ENCODE peak calls at places on chromosomes 2 and 18, in ten cellular contexts. A is fibroblast of lung, V is ascending aorta, E is tibial artery, L is breast epithelium, O is sigmoid colon, Z is upper lobe of left lung, K is tibial nerve, C is neural progenitor cell, X is IMR-90. Q is an unnamed sample. For H3K4me1, the result is how much of the 10 kb centered on the place peaks cover.

GRCh38 chr2:218014706-218015685 is 12.2 kb upstream of the TNS1 start:
- DNase-seq in E (no peak), A (peak), O (no peak), K (no peak), Z (no peak), C (no peak), L (no peak), V (no peak), X (no peak), Q (no peak)

GRCh38 chr2:197191177-197191947 is 119.2 kb downstream of the ANKRD44 start:
- DNase-seq in X (peak), K (no peak), A (peak), L (no peak), Z (no peak), C (peak), O (no peak), E (no peak), V (no peak), Q (no peak)

GRCh38 chr2:224401641-224402342 is at the start of gene FAM124B:
- DNase-seq in C (no peak), O (peak), A (peak), Z (peak), X (peak), V (peak), L (peak), E (peak), K (peak), Q (peak)

GRCh38 chr18:74534981-74535649 is 815 bp downstream of the CNDP1 start:
- DNase-seq in Z (no peak), L (no peak), A (no peak), C (no peak), E (peak), O (no peak), X (no peak), V (no peak), K (no peak), Q (no peak)

GRCh38 chr2:36177282-36177681 is 178.3 kb upstream of the CRIM1 start:
- DNase-seq in A (no peak), V (no peak), C (no peak), K (no peak), E (no peak), L (no peak), X (no peak), O (no peak), Z (no peak), Q (no peak)

GRCh38 chr18:8930990-8931648 is 171.4 kb upstream of the NDUFV2 start:
- DNase-seq in E (no peak), A (peak), L (no peak), V (no peak), X (no peak), Z (no peak), K (no peak), O (no peak), C (no peak), Q (no peak)

GRCh38 chr2:28956415-28956826 is 24.7 kb upstream of the TOGARAM2 start:
- DNase-seq in X (no peak), Z (no peak), O (no peak), E (no peak), C (peak), K (no peak), A (peak), L (no peak), V (no peak), Q (no peak)

GRCh38 chr2:232568161-232568560 is 17.7 kb downstream of the EIF4E2 start:
- DNase-seq in L (no peak), X (peak), E (no peak), A (peak), K (no peak), V (no peak), O (no peak), Z (peak), C (no peak), Q (no peak)

GRCh38 chr2:181589779-181590178 is 67.1 kb downstream of the CERKL start:
- DNase-seq in A (no peak), Z (no peak), K (no peak), O (no peak), L (no peak), C (no peak), X (no peak), E (no peak), V (no peak), Q (no peak)

GRCh38 chr2:105125428-105125827 is 87.6 kb downstream of the MRPS9 start:
- DNase-seq in L (no peak), V (no peak), E (no peak), C (peak), X (no peak), Z (no peak), O (no peak), A (no peak), K (no peak), Q (no peak)

GRCh38 chr2:204511021-204511420 is 34.3 kb upstream of the PARD3B start:
- DNase-seq in E (no peak), X (no peak), V (no peak), Z (no peak), C (no peak), O (no peak), A (no peak), L (no peak), K (no peak), Q (no peak)

GRCh38 chr2:239610457-239611221 is 209.8 kb upstream of the HDAC4 start:
- DNase-seq in Z (no peak), X (no peak), O (no peak), C (no peak), E (no peak), L (no peak), K (no peak), V (no peak), A (no peak), Q (peak)

GRCh38 chr2:196218109-196218508 is 46.7 kb upstream of the STK17B start:
- DNase-seq in A (no peak), K (no peak), E (no peak), C (no peak), O (no peak), V (no peak), X (no peak), Z (no peak), L (no peak), Q (no peak)

GRCh38 chr2:134122610-134123009 is 131.3 kb upstream of the MGAT5 start:
- DNase-seq in Z (no peak), O (no peak), A (no peak), L (no peak), C (peak), V (no peak), K (no peak), E (no peak), X (no peak), Q (no peak)

GRCh38 chr2:233063269-233063975 is 3.3 kb downstream of the INPP5D start:
- DNase-seq in K (no peak), C (peak), V (no peak), L (no peak), O (peak), A (no peak), Z (peak), E (peak), X (no peak), Q (no peak)

DNA sequence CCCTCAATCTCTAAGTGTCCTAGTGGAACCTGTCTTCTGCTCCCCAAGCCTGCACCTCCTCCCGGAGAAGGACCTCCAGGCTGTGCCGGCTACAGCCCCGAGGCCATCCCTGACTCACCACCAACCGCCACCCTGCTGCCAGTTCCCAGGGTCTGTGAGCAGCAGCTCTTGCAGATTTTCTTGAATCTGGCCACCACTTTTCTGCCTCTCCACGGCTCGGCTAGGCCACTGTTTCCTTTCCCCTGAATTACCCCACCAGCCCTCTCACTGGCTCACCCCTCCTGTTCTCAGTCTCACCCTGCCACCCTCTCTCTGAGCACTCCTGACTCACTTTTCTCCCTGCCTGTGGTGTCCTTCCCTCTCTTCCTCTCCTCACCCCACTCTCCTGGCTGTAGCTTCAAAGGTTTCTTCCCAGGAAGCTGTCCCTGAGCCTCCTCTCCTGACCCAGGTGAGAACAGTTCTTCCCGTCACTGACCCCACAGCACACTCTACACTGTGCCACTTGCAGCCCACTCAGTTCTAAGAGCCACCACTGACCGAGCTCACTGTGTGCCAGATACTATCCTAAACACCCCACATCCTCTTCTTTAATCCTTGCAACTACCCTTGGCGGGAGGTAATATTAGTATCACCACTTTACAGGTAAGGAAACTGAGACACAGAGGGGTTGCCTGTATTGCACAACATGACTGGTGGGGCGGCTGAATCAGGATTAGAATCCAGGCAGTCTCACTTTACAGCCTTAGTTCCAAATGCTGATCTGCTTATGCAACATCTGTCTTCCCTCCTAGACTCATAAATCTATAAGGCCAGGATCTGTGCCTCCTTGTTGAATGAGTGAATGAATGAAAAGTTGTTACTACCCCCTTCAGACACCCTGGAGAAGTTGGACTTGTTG is 111.6 kb downstream of the SMAD7 start:
- DNase-seq in K (no peak), Z (no peak), L (no peak), V (no peak), O (no peak), A (peak), X (peak), E (peak), C (no peak), Q (no peak)
- H3K4me1 ChIP-seq in K (under half), Z (half or more), L (under half), V (under half), O (under half), A (under half), X (under half), E (under half), C (under half), Q (under half)

GRCh38 chr2:235350234-235350633 is 143.6 kb upstream of the AGAP1 start:
- DNase-seq in O (no peak), K (no peak), Z (no peak), X (no peak), V (no peak), A (no peak), L (no peak), C (no peak), E (no peak), Q (no peak)
- H3K27ac ChIP-seq in O (no peak), K (no peak), Z (no peak), X (no peak), V (no peak), A (no peak), L (no peak), C (no peak), E (no peak), Q (no peak)

DNA sequence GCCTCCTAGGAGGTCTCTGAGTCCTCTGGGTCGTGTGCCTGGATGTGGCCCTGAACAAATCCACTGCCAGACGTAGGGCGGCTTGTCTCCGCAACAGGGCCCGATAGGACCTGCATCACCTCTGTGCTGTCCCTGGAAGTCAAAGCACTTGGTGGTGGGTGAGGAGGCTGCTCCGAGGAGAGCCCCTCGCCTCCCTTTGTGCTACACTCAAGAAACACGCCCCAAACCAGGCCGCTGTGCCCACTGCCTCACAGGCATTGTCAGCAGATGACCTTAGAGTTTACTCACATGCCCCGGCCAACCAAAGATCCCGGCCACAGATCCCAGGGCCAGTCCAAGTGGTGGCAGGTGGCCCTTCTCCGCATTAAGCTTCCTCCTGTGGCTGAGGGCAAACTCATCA is 76.8 kb downstream of the GFPT1 start:
- DNase-seq in L (no peak), O (no peak), A (no peak), E (no peak), Z (no peak), C (no peak), V (no peak), K (no peak), X (no peak), Q (no peak)
- H3K4me1 ChIP-seq in L (under half), O (under half), A (under half), E (under half), Z (under half), C (under half), V (under half), K (under half), X (under half), Q (under half)

GRCh38 chr18:73007195-73007934 is 139.6 kb upstream of the NETO1 start:
- DNase-seq in O (no peak), L (no peak), E (no peak), K (no peak), Z (no peak), C (peak), V (no peak), X (no peak), A (no peak), Q (no peak)

GRCh38 chr18:73004260-73004659 is 136.5 kb upstream of the NETO1 start:
- DNase-seq in K (no peak), V (no peak), C (no peak), X (no peak), E (no peak), L (no peak), Z (no peak), A (no peak), O (no peak), Q (no peak)

GRCh38 chr18:73007935-73008308 is 140.1 kb upstream of the NETO1 start:
- DNase-seq in O (no peak), L (no peak), E (no peak), V (no peak), Z (no peak), C (no peak), K (no peak), X (no peak), A (no peak), Q (no peak)

DNA sequence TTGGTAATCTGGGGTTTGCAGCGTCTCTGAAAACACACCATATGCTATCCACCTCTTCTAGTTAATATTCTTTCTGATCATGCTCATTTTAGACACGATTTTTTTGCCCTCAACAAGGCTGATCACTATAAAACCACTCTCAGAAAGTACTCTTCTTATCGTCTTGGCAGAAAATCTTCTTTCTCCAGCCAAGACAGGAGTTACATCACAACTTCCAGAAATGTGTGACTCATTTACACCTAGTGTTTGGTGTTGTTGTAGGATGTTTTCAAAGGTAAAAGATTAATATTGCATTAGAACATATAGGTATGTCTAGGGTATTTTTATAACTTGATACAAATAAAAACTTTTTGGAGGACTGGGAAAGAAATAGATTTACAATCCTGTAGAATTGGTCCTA is 138.5 kb upstream of the NETO1 start:
- DNase-seq in A (no peak), O (no peak), L (no peak), Z (no peak), V (no peak), E (no peak), K (no peak), X (no peak), C (no peak), Q (no peak)
- H3K27ac ChIP-seq in A (no peak), O (no peak), L (no peak), Z (no peak), V (no peak), E (no peak), K (no peak), X (no peak), C (no peak), Q (no peak)

GRCh38 chr2:64405476-64406406 is 48.2 kb upstream of the LGALSL start:
- DNase-seq in O (no peak), X (peak), L (no peak), A (peak), Z (peak), K (peak), E (no peak), V (no peak), C (no peak), Q (no peak)

GRCh38 chr2:64404002-64404731 is 49.8 kb upstream of the LGALSL start:
- DNase-seq in X (peak), Z (peak), E (peak), C (peak), A (peak), O (peak), L (peak), V (peak), K (peak), Q (peak)

GRCh38 chr2:64403426-64403825 is 50.5 kb upstream of the LGALSL start:
- DNase-seq in E (no peak), V (no peak), C (no peak), X (no peak), O (no peak), Z (no peak), K (no peak), L (no peak), A (no peak), Q (no peak)

GRCh38 chr2:64406407-64406774 is 47.6 kb upstream of the LGALSL start:
- DNase-seq in O (no peak), E (no peak), X (no peak), A (no peak), C (no peak), V (no peak), K (no peak), Z (no peak), L (no peak), Q (no peak)

DNA sequence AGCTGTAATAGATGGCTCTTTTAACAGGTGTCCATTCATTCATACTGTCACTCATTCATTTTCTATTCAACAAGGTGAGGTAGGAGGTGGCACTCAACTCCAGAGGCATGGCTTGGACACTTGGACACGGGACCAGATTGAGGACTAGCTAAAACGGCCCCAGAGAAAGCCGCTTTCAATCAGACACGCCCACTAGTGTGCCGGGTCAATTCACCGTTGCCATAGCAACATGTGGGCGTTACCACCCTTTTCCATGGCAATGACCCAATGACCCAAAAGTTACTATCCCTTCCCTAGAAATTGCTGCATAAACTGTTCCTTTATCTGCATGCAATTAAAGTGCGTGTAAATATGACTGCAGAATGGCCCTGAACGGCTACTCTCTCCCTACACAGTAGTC is 49.2 kb upstream of the LGALSL start:
- DNase-seq in K (peak), V (no peak), L (no peak), C (peak), A (peak), X (no peak), O (no peak), Z (no peak), E (peak), Q (peak)
- H3K4me1 ChIP-seq in K (under half), V (under half), L (under half), C (under half), A (under half), X (under half), O (under half), Z (half or more), E (under half), Q (under half)

GRCh38 chr2:64526034-64526433 is 1.9 kb downstream of the AFTPH start:
- DNase-seq in V (no peak), K (no peak), L (no peak), C (no peak), X (no peak), Z (no peak), A (no peak), E (no peak), O (no peak), Q (no peak)
- H3K27ac ChIP-seq in V (no peak), K (no peak), L (no peak), C (no peak), X (no peak), Z (no peak), A (no peak), E (no peak), O (no peak), Q (peak)

Q was measured in right atrium auricular region.